ENCODE peak calls at places on chromosome 15, in seven cellular contexts. D is neuronal stem cell; Y is stimulated activated CD4-positive, alpha-beta T cell treated with anti-CD3 and anti-CD28 coated beads, Interleukin-15, amount 100 ng/mL, for 1 hour; A is NCI-H2107; X is NCI-H774; C is NCI-H82; G is SHP77. M is an unnamed sample.

GRCh38 chr15:50774450-50774849 is 8.9 kb upstream of the SPPL2A start:
- DNase-seq in D (no peak), G (no peak), C (no peak), A (no peak), X (no peak), Y (no peak), M (no peak)

GRCh38 chr15:89837134-89837829 is 22.6 kb upstream of the ANPEP start:
- DNase-seq in A (no peak), G (no peak), C (no peak), D (no peak), X (no peak), Y (no peak), M (no peak)

GRCh38 chr15:74889882-74890768 is at the start of gene MPI:
- DNase-seq in X (peak; percentile 60), G (peak; percentile 87), Y (peak; percentile 67), D (peak; percentile 82), C (peak; percentile 94), A (peak; percentile 42), M (peak; percentile 75)

GRCh38 chr15:90233701-90234518 is at the start of the genes CIB1 and GDPGP1:
- DNase-seq in C (peak; percentile 97), D (peak; percentile 92), A (peak; percentile 79), G (peak; percentile 94), X (peak; percentile 93), Y (peak; percentile 95), M (peak; percentile 96)

GRCh38 chr15:37101634-37102314 is 1.4 kb upstream of the MEIS2 start:
- DNase-seq in D (peak; percentile 48), Y (no peak), C (peak; percentile 92), A (no peak), X (peak; percentile 82), G (peak; percentile 59), M (no peak)

GRCh38 chr15:41780266-41780665 is 6.0 kb downstream of the MAPKBP1 start:
- DNase-seq in Y (no peak), A (no peak), D (no peak), G (no peak), C (no peak), X (no peak), M (no peak)

GRCh38 chr15:25852696-25853524 is 10.2 kb downstream of the ATP10A start:
- DNase-seq in X (no peak), Y (no peak), D (no peak), A (no peak), C (no peak), G (no peak), M (no peak)

GRCh38 chr15:51726302-51727073 is 11.0 kb downstream of the LYSMD2 start:
- DNase-seq in X (no peak), C (peak; percentile 30), G (peak; percentile 27), A (peak; percentile 54), Y (no peak), D (peak; percentile 46), M (no peak)

GRCh38 chr15:65956307-65956706 is 87.0 kb downstream of the RAB11A start:
- DNase-seq in G (no peak), A (no peak), Y (no peak), C (no peak), D (no peak), X (no peak), M (no peak)

GRCh38 chr15:39595621-39596221 is 14.8 kb downstream of the THBS1 start:
- DNase-seq in G (no peak), C (no peak), Y (no peak), D (no peak), A (no peak), X (no peak), M (no peak)

GRCh38 chr15:93981706-93982105 is 249.7 kb upstream of the MCTP2 start:
- DNase-seq in D (no peak), C (no peak), X (no peak), G (no peak), Y (no peak), A (no peak), M (no peak)

GRCh38 chr15:83110361-83110760 is 2.9 kb downstream of the TM6SF1 start:
- DNase-seq in C (no peak), D (no peak), Y (no peak), X (no peak), A (no peak), G (no peak), M (no peak)

GRCh38 chr15:101057841-101058407 is 138.8 kb downstream of the LRRK1 start:
- DNase-seq in C (no peak), X (no peak), Y (no peak), G (no peak), A (no peak), D (no peak), M (no peak)

GRCh38 chr15:23035964-23036566 is 3.3 kb downstream of the TUBGCP5 start:
- DNase-seq in D (peak; percentile 62), G (peak; percentile 56), X (no peak), Y (no peak), A (no peak), C (peak; percentile 81), M (no peak)

GRCh38 chr15:85415779-85416178 is 35.4 kb downstream of the AKAP13 start:
- DNase-seq in Y (no peak), D (no peak), C (no peak), X (no peak), A (no peak), G (no peak), M (no peak)

GRCh38 chr15:77186518-77187095 is 115.7 kb upstream of the TSPAN3 start:
- DNase-seq in G (no peak), Y (no peak), A (no peak), D (no peak), X (no peak), C (peak; percentile 76), M (no peak)

GRCh38 chr15:101167791-101168462 is 83.9 kb downstream of the CHSY1 start:
- DNase-seq in D (no peak), A (no peak), Y (peak; percentile 3), X (no peak), G (no peak), C (no peak), M (peak; percentile 17)

GRCh38 chr15:74621936-74622335 is 6.3 kb downstream of the CLK3 start:
- DNase-seq in G (no peak), D (no peak), X (no peak), C (peak; percentile 45), Y (no peak), A (no peak), M (no peak)

GRCh38 chr15:81323559-81323943 is 390 bp downstream of the STARD5 start:
- DNase-seq in X (no peak), Y (no peak), D (no peak), C (no peak), G (no peak), A (no peak), M (no peak)

GRCh38 chr15:65038838-65039237 is 6.3 kb upstream of the SLC51B start:
- DNase-seq in D (no peak), X (no peak), A (no peak), C (no peak), Y (no peak), G (no peak), M (no peak)

GRCh38 chr15:74950078-74951000 is 6.2 kb downstream of the RPP25 start:
- DNase-seq in X (peak; percentile 41), Y (peak; percentile 48), G (peak; percentile 26), C (peak; percentile 92), D (peak; percentile 84), A (no peak), M (peak; percentile 57)

GRCh38 chr15:37978231-37978630 is 43.8 kb downstream of the TMCO5A start:
- DNase-seq in A (no peak), G (no peak), X (no peak), D (no peak), C (no peak), Y (no peak), M (no peak)